ENCODE peak calls at places on chromosomes 7 and 10, in nine cellular contexts. S is M059J; K is stimulated activated naive CD4-positive, alpha-beta T cell; G is LoVo; U is T1000; Y is Right ventricle myocardium superior; P is Caki2; F is GF-D8; D is NCI-H748 treated with DMSO at 0.1 percent for 48 hours. L is an unnamed sample.

GRCh38 chr10:80168679-80169380 is 36.3 kb downstream of the PLAC9 start:
- DNase-seq in S (no peak), K (no peak), G (no peak), U (no peak), Y (no peak), P (no peak), F (no peak), D (no peak), L (no peak)

GRCh38 chr10:96292971-96293909 is 11.0 kb upstream of the DNTT start:
- DNase-seq in S (peak), K (no peak), G (peak), U (no peak), Y (no peak), P (peak), F (no peak), D (peak), L (peak)

GRCh38 chr7:141860207-141860606 is 18.9 kb upstream of the PRSS37 start:
- DNase-seq in S (no peak), K (no peak), G (no peak), U (no peak), Y (no peak), P (no peak), F (no peak), D (no peak), L (no peak)

GRCh38 chr10:22750131-22750530 is 35.8 kb upstream of the PIP4K2A start:
- DNase-seq in S (no peak), K (no peak), G (no peak), U (no peak), Y (no peak), P (no peak), F (no peak), D (no peak), L (no peak)

GRCh38 chr7:112584290-112584689 is 103.5 kb downstream of the LSMEM1 start:
- DNase-seq in S (no peak), K (no peak), G (no peak), U (no peak), Y (no peak), P (no peak), F (no peak), D (no peak), L (no peak)

GRCh38 chr7:83468251-83468739 is 180.6 kb downstream of the SEMA3E start:
- DNase-seq in S (peak), K (no peak), G (peak), U (peak), Y (peak), P (peak), F (peak), D (no peak), L (peak)

GRCh38 chr7:14073543-14073942 is 84.1 kb upstream of the ETV1 start:
- DNase-seq in S (no peak), K (no peak), G (no peak), U (no peak), Y (no peak), P (no peak), F (no peak), D (no peak), L (peak)

GRCh38 chr10:72335394-72336258 is 19.1 kb downstream of the DNAJB12 start:
- DNase-seq in S (peak), K (peak), G (no peak), U (no peak), Y (peak), P (peak), F (peak), D (no peak), L (peak)

GRCh38 chr7:50307368-50308012 is 3.0 kb downstream of the IKZF1 start:
- DNase-seq in S (no peak), K (peak), G (no peak), U (no peak), Y (no peak), P (no peak), F (peak), D (no peak), L (no peak)

GRCh38 chr7:129664029-129665012 is 52.8 kb downstream of the NRF1 start:
- DNase-seq in S (peak), K (no peak), G (peak), U (no peak), Y (no peak), P (peak), F (peak), D (peak), L (peak)

GRCh38 chr7:369476-369980 is 79.6 kb downstream of the FOXL3 start:
- DNase-seq in S (no peak), K (no peak), G (no peak), U (no peak), Y (peak), P (no peak), F (no peak), D (no peak), L (no peak)

GRCh38 chr10:131832056-131832685 is 68.6 kb upstream of the PPP2R2D start:
- DNase-seq in S (no peak), K (no peak), G (no peak), U (no peak), Y (peak), P (no peak), F (no peak), D (no peak), L (no peak)

GRCh38 chr10:14093735-14094484 is 236.8 kb downstream of the FRMD4A start:
- DNase-seq in S (peak), K (no peak), G (no peak), U (no peak), Y (no peak), P (peak), F (no peak), D (peak), L (peak)

GRCh38 chr7:155216475-155217272 is 81.0 kb upstream of the INSIG1 start:
- DNase-seq in S (peak), K (no peak), G (no peak), U (no peak), Y (no peak), P (no peak), F (no peak), D (no peak), L (peak)

GRCh38 chr10:104350146-104350635 is 3.4 kb upstream of the CFAP58 start:
- DNase-seq in S (peak), K (no peak), G (peak), U (no peak), Y (no peak), P (peak), F (peak), D (peak), L (peak)

GRCh38 chr10:9075420-9075819 is 1020.9 kb downstream of the GATA3 start:
- DNase-seq in S (no peak), K (no peak), G (no peak), U (no peak), Y (no peak), P (no peak), F (no peak), D (no peak), L (peak)

GRCh38 chr10:119758448-119758847 is 32.6 kb downstream of the INPP5F start:
- DNase-seq in S (no peak), K (no peak), G (no peak), U (no peak), Y (no peak), P (no peak), F (no peak), D (no peak), L (no peak)